ENCODE peak calls at places on chromosomes 12 and 14, in nine cellular contexts. One of them, this sample, is unnamed.

GRCh38 chr12:60997979-60998378 is 1262.2 kb upstream of the USP15 start:
- DNase-seq in kidney tubule cell: no peak
- DNase-seq in progenitor cell of endocrine pancreas: no peak
- DNase-seq in activated CD4-positive, CD25-positive, alpha-beta regulatory T cell: no peak
- DNase-seq in SK-MEL-5: no peak
- DNase-seq in AML-193: no peak
- DNase-seq in nephron progenitor cell: no peak
- DNase-seq in NCI-H748 treated with DMSO at 0.1 percent for 48 hours: no peak
- DNase-seq in T-cell: no peak
- DNase-seq in this sample: no peak

GRCh38 chr12:109157986-109158385 is 41.6 kb downstream of the ACACB start:
- DNase-seq in kidney tubule cell: no peak
- DNase-seq in progenitor cell of endocrine pancreas: no peak
- DNase-seq in activated CD4-positive, CD25-positive, alpha-beta regulatory T cell: no peak
- DNase-seq in SK-MEL-5: no peak
- DNase-seq in AML-193: no peak
- DNase-seq in nephron progenitor cell: no peak
- DNase-seq in NCI-H748 treated with DMSO at 0.1 percent for 48 hours: no peak
- DNase-seq in T-cell: no peak
- DNase-seq in this sample: no peak

GRCh38 chr12:101021911-101022388 is 188.1 kb downstream of the SLC5A8 start:
- DNase-seq in kidney tubule cell: peak
- DNase-seq in progenitor cell of endocrine pancreas: no peak
- DNase-seq in activated CD4-positive, CD25-positive, alpha-beta regulatory T cell: no peak
- DNase-seq in SK-MEL-5: peak
- DNase-seq in AML-193: peak
- DNase-seq in nephron progenitor cell: no peak
- DNase-seq in NCI-H748 treated with DMSO at 0.1 percent for 48 hours: no peak
- DNase-seq in T-cell: no peak
- DNase-seq in this sample: no peak

GRCh38 chr12:52836491-52837175 is 2.5 kb upstream of the KRT79 start:
- DNase-seq in kidney tubule cell: no peak
- DNase-seq in progenitor cell of endocrine pancreas: no peak
- DNase-seq in activated CD4-positive, CD25-positive, alpha-beta regulatory T cell: no peak
- DNase-seq in SK-MEL-5: no peak
- DNase-seq in AML-193: no peak
- DNase-seq in nephron progenitor cell: no peak
- DNase-seq in NCI-H748 treated with DMSO at 0.1 percent for 48 hours: no peak
- DNase-seq in T-cell: no peak
- DNase-seq in this sample: no peak

GRCh38 chr12:94560416-94561221 is 89.7 kb downstream of the TMCC3 start:
- DNase-seq in kidney tubule cell: peak
- DNase-seq in progenitor cell of endocrine pancreas: no peak
- DNase-seq in activated CD4-positive, CD25-positive, alpha-beta regulatory T cell: no peak
- DNase-seq in SK-MEL-5: no peak
- DNase-seq in AML-193: no peak
- DNase-seq in nephron progenitor cell: no peak
- DNase-seq in NCI-H748 treated with DMSO at 0.1 percent for 48 hours: no peak
- DNase-seq in T-cell: no peak
- DNase-seq in this sample: no peak

GRCh38 chr12:120115692-120116442 is 686 bp downstream of the RAB35 start:
- DNase-seq in kidney tubule cell: peak
- DNase-seq in progenitor cell of endocrine pancreas: no peak
- DNase-seq in activated CD4-positive, CD25-positive, alpha-beta regulatory T cell: no peak
- DNase-seq in SK-MEL-5: peak
- DNase-seq in AML-193: peak
- DNase-seq in nephron progenitor cell: no peak
- DNase-seq in NCI-H748 treated with DMSO at 0.1 percent for 48 hours: no peak
- DNase-seq in T-cell: no peak
- DNase-seq in this sample: peak

GRCh38 chr12:116171549-116171948 is 105.9 kb downstream of the MED13L start:
- DNase-seq in kidney tubule cell: peak
- DNase-seq in progenitor cell of endocrine pancreas: no peak
- DNase-seq in activated CD4-positive, CD25-positive, alpha-beta regulatory T cell: no peak
- DNase-seq in SK-MEL-5: no peak
- DNase-seq in AML-193: no peak
- DNase-seq in nephron progenitor cell: no peak
- DNase-seq in NCI-H748 treated with DMSO at 0.1 percent for 48 hours: no peak
- DNase-seq in T-cell: no peak
- DNase-seq in this sample: no peak

GRCh38 chr14:73245401-73246325 is 8.4 kb downstream of the PAPLN start:
- DNase-seq in kidney tubule cell: no peak
- DNase-seq in progenitor cell of endocrine pancreas: no peak
- DNase-seq in activated CD4-positive, CD25-positive, alpha-beta regulatory T cell: no peak
- DNase-seq in SK-MEL-5: no peak
- DNase-seq in AML-193: peak
- DNase-seq in nephron progenitor cell: no peak
- DNase-seq in NCI-H748 treated with DMSO at 0.1 percent for 48 hours: peak
- DNase-seq in T-cell: peak
- DNase-seq in this sample: no peak

GRCh38 chr12:53172352-53172751 is 8.2 kb upstream of the ZNF740 start:
- DNase-seq in kidney tubule cell: no peak
- DNase-seq in progenitor cell of endocrine pancreas: no peak
- DNase-seq in activated CD4-positive, CD25-positive, alpha-beta regulatory T cell: no peak
- DNase-seq in SK-MEL-5: no peak
- DNase-seq in AML-193: no peak
- DNase-seq in nephron progenitor cell: no peak
- DNase-seq in NCI-H748 treated with DMSO at 0.1 percent for 48 hours: no peak
- DNase-seq in T-cell: no peak
- DNase-seq in this sample: no peak

GRCh38 chr12:27220057-27220987 is 23.8 kb upstream of the STK38L start:
- DNase-seq in kidney tubule cell: no peak
- DNase-seq in progenitor cell of endocrine pancreas: no peak
- DNase-seq in activated CD4-positive, CD25-positive, alpha-beta regulatory T cell: no peak
- DNase-seq in SK-MEL-5: no peak
- DNase-seq in AML-193: no peak
- DNase-seq in nephron progenitor cell: no peak
- DNase-seq in NCI-H748 treated with DMSO at 0.1 percent for 48 hours: no peak
- DNase-seq in T-cell: no peak
- DNase-seq in this sample: no peak

GRCh38 chr14:95385701-95386100 is 66.0 kb upstream of the CLMN start:
- DNase-seq in kidney tubule cell: no peak
- DNase-seq in progenitor cell of endocrine pancreas: no peak
- DNase-seq in activated CD4-positive, CD25-positive, alpha-beta regulatory T cell: no peak
- DNase-seq in SK-MEL-5: no peak
- DNase-seq in AML-193: no peak
- DNase-seq in nephron progenitor cell: no peak
- DNase-seq in NCI-H748 treated with DMSO at 0.1 percent for 48 hours: no peak
- DNase-seq in T-cell: no peak
- DNase-seq in this sample: no peak

GRCh38 chr12:52082026-52082667 is 2.6 kb downstream of the SMIM41 start:
- DNase-seq in kidney tubule cell: no peak
- DNase-seq in progenitor cell of endocrine pancreas: no peak
- DNase-seq in activated CD4-positive, CD25-positive, alpha-beta regulatory T cell: no peak
- DNase-seq in SK-MEL-5: no peak
- DNase-seq in AML-193: no peak
- DNase-seq in nephron progenitor cell: peak
- DNase-seq in NCI-H748 treated with DMSO at 0.1 percent for 48 hours: no peak
- DNase-seq in T-cell: no peak
- DNase-seq in this sample: no peak

GRCh38 chr12:77166711-77167110 is 101.3 kb upstream of the E2F7 start:
- DNase-seq in kidney tubule cell: no peak
- DNase-seq in progenitor cell of endocrine pancreas: no peak
- DNase-seq in activated CD4-positive, CD25-positive, alpha-beta regulatory T cell: no peak
- DNase-seq in SK-MEL-5: no peak
- DNase-seq in AML-193: no peak
- DNase-seq in nephron progenitor cell: no peak
- DNase-seq in NCI-H748 treated with DMSO at 0.1 percent for 48 hours: no peak
- DNase-seq in T-cell: no peak
- DNase-seq in this sample: no peak

GRCh38 chr14:102826751-102827675 is 49.8 kb downstream of the TRAF3 start:
- DNase-seq in kidney tubule cell: no peak
- DNase-seq in progenitor cell of endocrine pancreas: no peak
- DNase-seq in activated CD4-positive, CD25-positive, alpha-beta regulatory T cell: no peak
- DNase-seq in SK-MEL-5: no peak
- DNase-seq in AML-193: no peak
- DNase-seq in nephron progenitor cell: no peak
- DNase-seq in NCI-H748 treated with DMSO at 0.1 percent for 48 hours: no peak
- DNase-seq in T-cell: no peak
- DNase-seq in this sample: no peak

GRCh38 chr12:53048033-53048779 is 1.7 kb upstream of the TNS2 start:
- DNase-seq in kidney tubule cell: peak
- DNase-seq in progenitor cell of endocrine pancreas: no peak
- DNase-seq in activated CD4-positive, CD25-positive, alpha-beta regulatory T cell: no peak
- DNase-seq in SK-MEL-5: peak
- DNase-seq in AML-193: no peak
- DNase-seq in nephron progenitor cell: no peak
- DNase-seq in NCI-H748 treated with DMSO at 0.1 percent for 48 hours: no peak
- DNase-seq in T-cell: no peak
- DNase-seq in this sample: peak

GRCh38 chr12:113299619-113300237 is 35.2 kb downstream of the SLC8B1 start:
- DNase-seq in kidney tubule cell: peak
- DNase-seq in progenitor cell of endocrine pancreas: no peak
- DNase-seq in activated CD4-positive, CD25-positive, alpha-beta regulatory T cell: no peak
- DNase-seq in SK-MEL-5: no peak
- DNase-seq in AML-193: no peak
- DNase-seq in nephron progenitor cell: peak
- DNase-seq in NCI-H748 treated with DMSO at 0.1 percent for 48 hours: no peak
- DNase-seq in T-cell: no peak
- DNase-seq in this sample: no peak

GRCh38 chr14:101175731-101176534 is 272.4 kb upstream of the RTL1 start:
- DNase-seq in kidney tubule cell: no peak
- DNase-seq in progenitor cell of endocrine pancreas: no peak
- DNase-seq in activated CD4-positive, CD25-positive, alpha-beta regulatory T cell: no peak
- DNase-seq in SK-MEL-5: no peak
- DNase-seq in AML-193: no peak
- DNase-seq in nephron progenitor cell: no peak
- DNase-seq in NCI-H748 treated with DMSO at 0.1 percent for 48 hours: no peak
- DNase-seq in T-cell: no peak
- DNase-seq in this sample: no peak

GRCh38 chr12:91978143-91978542 is 167.5 kb downstream of the BTG1 start:
- DNase-seq in kidney tubule cell: no peak
- DNase-seq in progenitor cell of endocrine pancreas: no peak
- DNase-seq in activated CD4-positive, CD25-positive, alpha-beta regulatory T cell: no peak
- DNase-seq in SK-MEL-5: no peak
- DNase-seq in AML-193: no peak
- DNase-seq in nephron progenitor cell: no peak
- DNase-seq in NCI-H748 treated with DMSO at 0.1 percent for 48 hours: no peak
- DNase-seq in T-cell: peak
- DNase-seq in this sample: no peak

GRCh38 chr14:52944267-52944666 is 6.6 kb downstream of the FERMT2 start:
- DNase-seq in kidney tubule cell: no peak
- DNase-seq in progenitor cell of endocrine pancreas: no peak
- DNase-seq in activated CD4-positive, CD25-positive, alpha-beta regulatory T cell: no peak
- DNase-seq in SK-MEL-5: no peak
- DNase-seq in AML-193: no peak
- DNase-seq in nephron progenitor cell: no peak
- DNase-seq in NCI-H748 treated with DMSO at 0.1 percent for 48 hours: no peak
- DNase-seq in T-cell: no peak
- DNase-seq in this sample: no peak

GRCh38 chr12:116879509-116880212 is 1.6 kb downstream of the HRK start:
- DNase-seq in kidney tubule cell: no peak
- DNase-seq in progenitor cell of endocrine pancreas: no peak
- DNase-seq in activated CD4-positive, CD25-positive, alpha-beta regulatory T cell: no peak
- DNase-seq in SK-MEL-5: no peak
- DNase-seq in AML-193: no peak
- DNase-seq in nephron progenitor cell: peak
- DNase-seq in NCI-H748 treated with DMSO at 0.1 percent for 48 hours: no peak
- DNase-seq in T-cell: no peak
- DNase-seq in this sample: no peak

GRCh38 chr12:76049575-76050251 is 18.1 kb upstream of the PHLDA1 start:
- DNase-seq in kidney tubule cell: no peak
- DNase-seq in progenitor cell of endocrine pancreas: no peak
- DNase-seq in activated CD4-positive, CD25-positive, alpha-beta regulatory T cell: no peak
- DNase-seq in SK-MEL-5: no peak
- DNase-seq in AML-193: no peak
- DNase-seq in nephron progenitor cell: no peak
- DNase-seq in NCI-H748 treated with DMSO at 0.1 percent for 48 hours: no peak
- DNase-seq in T-cell: no peak
- DNase-seq in this sample: no peak

GRCh38 chr14:55837467-55837866 is 257.5 kb downstream of the KTN1 start:
- DNase-seq in kidney tubule cell: no peak
- DNase-seq in progenitor cell of endocrine pancreas: no peak
- DNase-seq in activated CD4-positive, CD25-positive, alpha-beta regulatory T cell: no peak
- DNase-seq in SK-MEL-5: no peak
- DNase-seq in AML-193: no peak
- DNase-seq in nephron progenitor cell: no peak
- DNase-seq in NCI-H748 treated with DMSO at 0.1 percent for 48 hours: no peak
- DNase-seq in T-cell: no peak
- DNase-seq in this sample: no peak

GRCh38 chr12:48092606-48093005 is 13.3 kb downstream of the SENP1 start:
- DNase-seq in kidney tubule cell: no peak
- DNase-seq in progenitor cell of endocrine pancreas: no peak
- DNase-seq in activated CD4-positive, CD25-positive, alpha-beta regulatory T cell: no peak
- DNase-seq in SK-MEL-5: no peak
- DNase-seq in AML-193: no peak
- DNase-seq in nephron progenitor cell: no peak
- DNase-seq in NCI-H748 treated with DMSO at 0.1 percent for 48 hours: no peak
- DNase-seq in T-cell: no peak
- DNase-seq in this sample: no peak

GRCh38 chr12:3597526-3598210 is 106.7 kb downstream of the PRMT8 start:
- DNase-seq in kidney tubule cell: no peak
- DNase-seq in progenitor cell of endocrine pancreas: no peak
- DNase-seq in activated CD4-positive, CD25-positive, alpha-beta regulatory T cell: no peak
- DNase-seq in SK-MEL-5: no peak
- DNase-seq in AML-193: no peak
- DNase-seq in nephron progenitor cell: no peak
- DNase-seq in NCI-H748 treated with DMSO at 0.1 percent for 48 hours: no peak
- DNase-seq in T-cell: no peak
- DNase-seq in this sample: no peak

GRCh38 chr12:22626429-22626828 is 1.5 kb downstream of the ETNK1 start:
- DNase-seq in kidney tubule cell: peak
- DNase-seq in progenitor cell of endocrine pancreas: no peak
- DNase-seq in activated CD4-positive, CD25-positive, alpha-beta regulatory T cell: no peak
- DNase-seq in SK-MEL-5: peak
- DNase-seq in AML-193: no peak
- DNase-seq in nephron progenitor cell: no peak
- DNase-seq in NCI-H748 treated with DMSO at 0.1 percent for 48 hours: no peak
- DNase-seq in T-cell: peak
- DNase-seq in this sample: no peak

GRCh38 chr12:84508943-84509342 is 403.7 kb downstream of the SLC6A15 start:
- DNase-seq in kidney tubule cell: no peak
- DNase-seq in progenitor cell of endocrine pancreas: no peak
- DNase-seq in activated CD4-positive, CD25-positive, alpha-beta regulatory T cell: no peak
- DNase-seq in SK-MEL-5: no peak
- DNase-seq in AML-193: no peak
- DNase-seq in nephron progenitor cell: no peak
- DNase-seq in NCI-H748 treated with DMSO at 0.1 percent for 48 hours: no peak
- DNase-seq in T-cell: no peak
- DNase-seq in this sample: no peak

GRCh38 chr12:47135578-47135977 is 55.8 kb upstream of the AMIGO2 start:
- DNase-seq in kidney tubule cell: no peak
- DNase-seq in progenitor cell of endocrine pancreas: no peak
- DNase-seq in activated CD4-positive, CD25-positive, alpha-beta regulatory T cell: no peak
- DNase-seq in SK-MEL-5: no peak
- DNase-seq in AML-193: no peak
- DNase-seq in nephron progenitor cell: no peak
- DNase-seq in NCI-H748 treated with DMSO at 0.1 percent for 48 hours: no peak
- DNase-seq in T-cell: no peak
- DNase-seq in this sample: no peak

GRCh38 chr14:86527312-86527711 is 997.4 kb downstream of the FLRT2 start:
- DNase-seq in kidney tubule cell: no peak
- DNase-seq in progenitor cell of endocrine pancreas: no peak
- DNase-seq in activated CD4-positive, CD25-positive, alpha-beta regulatory T cell: no peak
- DNase-seq in SK-MEL-5: no peak
- DNase-seq in AML-193: no peak
- DNase-seq in nephron progenitor cell: no peak
- DNase-seq in NCI-H748 treated with DMSO at 0.1 percent for 48 hours: no peak
- DNase-seq in T-cell: no peak
- DNase-seq in this sample: no peak

GRCh38 chr14:102144914-102145313 is 5.2 kb downstream of the WDR20 start:
- DNase-seq in kidney tubule cell: no peak
- DNase-seq in progenitor cell of endocrine pancreas: no peak
- DNase-seq in activated CD4-positive, CD25-positive, alpha-beta regulatory T cell: no peak
- DNase-seq in SK-MEL-5: no peak
- DNase-seq in AML-193: no peak
- DNase-seq in nephron progenitor cell: no peak
- DNase-seq in NCI-H748 treated with DMSO at 0.1 percent for 48 hours: no peak
- DNase-seq in T-cell: no peak
- DNase-seq in this sample: no peak

GRCh38 chr12:32549675-32550079 is 129.4 kb upstream of the DNM1L start:
- DNase-seq in kidney tubule cell: peak
- DNase-seq in progenitor cell of endocrine pancreas: no peak
- DNase-seq in activated CD4-positive, CD25-positive, alpha-beta regulatory T cell: no peak
- DNase-seq in SK-MEL-5: peak
- DNase-seq in AML-193: no peak
- DNase-seq in nephron progenitor cell: no peak
- DNase-seq in NCI-H748 treated with DMSO at 0.1 percent for 48 hours: no peak
- DNase-seq in T-cell: no peak
- DNase-seq in this sample: no peak